ENCODE peak calls at places on chromosomes 7 and 10, in five cellular contexts. One of them, this sample, is unnamed.

GRCh38 chr7:159088016-159088865 is 56.4 kb downstream of the VIPR2 start:
- DNase-seq in HuH-7.5: no peak
- DNase-seq in heart left ventricle: no peak
- DNase-seq in T-helper 2 cell: no peak
- DNase-seq in fibroblast of lung: no peak
- DNase-seq in this sample: no peak

GRCh38 chr10:43075612-43076003 is 1.3 kb upstream of the RET start:
- DNase-seq in HuH-7.5: peak
- DNase-seq in heart left ventricle: no peak
- DNase-seq in T-helper 2 cell: no peak
- DNase-seq in fibroblast of lung: no peak
- DNase-seq in this sample: no peak

GRCh38 chr7:130024390-130024789 is 26.8 kb downstream of the ZC3HC1 start:
- DNase-seq in HuH-7.5: no peak
- DNase-seq in heart left ventricle: no peak
- DNase-seq in T-helper 2 cell: no peak
- DNase-seq in fibroblast of lung: no peak
- DNase-seq in this sample: no peak

GRCh38 chr10:129971381-129972144 is 7.5 kb upstream of the EBF3 start:
- DNase-seq in HuH-7.5: peak
- DNase-seq in heart left ventricle: no peak
- DNase-seq in T-helper 2 cell: no peak
- DNase-seq in fibroblast of lung: peak
- DNase-seq in this sample: peak

GRCh38 chr10:96720422-96721206 is at the start of gene PIK3AP1:
- DNase-seq in HuH-7.5: peak
- DNase-seq in heart left ventricle: peak
- DNase-seq in T-helper 2 cell: peak
- DNase-seq in fibroblast of lung: no peak
- DNase-seq in this sample: no peak

GRCh38 chr7:44882899-44883298 is 2.4 kb downstream of the PURB start:
- DNase-seq in HuH-7.5: no peak
- DNase-seq in heart left ventricle: no peak
- DNase-seq in T-helper 2 cell: no peak
- DNase-seq in fibroblast of lung: no peak
- DNase-seq in this sample: no peak

GRCh38 chr10:43574035-43574892 is at the start of gene ZNF239:
- DNase-seq in HuH-7.5: peak
- DNase-seq in heart left ventricle: peak
- DNase-seq in T-helper 2 cell: peak
- DNase-seq in fibroblast of lung: peak
- DNase-seq in this sample: peak

GRCh38 chr7:41501466-41501865 is 201.4 kb downstream of the INHBA start:
- DNase-seq in HuH-7.5: no peak
- DNase-seq in heart left ventricle: no peak
- DNase-seq in T-helper 2 cell: no peak
- DNase-seq in fibroblast of lung: no peak
- DNase-seq in this sample: no peak

GRCh38 chr10:5583525-5584175 is 58.9 kb downstream of the CALML3 start:
- DNase-seq in HuH-7.5: no peak
- DNase-seq in heart left ventricle: peak
- DNase-seq in T-helper 2 cell: no peak
- DNase-seq in fibroblast of lung: no peak
- DNase-seq in this sample: peak

GRCh38 chr10:13087986-13088618 is 11.9 kb upstream of the OPTN start:
- DNase-seq in HuH-7.5: no peak
- DNase-seq in heart left ventricle: no peak
- DNase-seq in T-helper 2 cell: no peak
- DNase-seq in fibroblast of lung: peak
- DNase-seq in this sample: no peak

GRCh38 chr7:151429555-151430331 is 10.2 kb downstream of the CRYGN start:
- DNase-seq in HuH-7.5: no peak
- DNase-seq in heart left ventricle: no peak
- DNase-seq in T-helper 2 cell: peak
- DNase-seq in fibroblast of lung: no peak
- DNase-seq in this sample: no peak

GRCh38 chr10:96587255-96588059 is 645 bp upstream of the TM9SF3 start:
- DNase-seq in HuH-7.5: no peak
- DNase-seq in heart left ventricle: no peak
- DNase-seq in T-helper 2 cell: peak
- DNase-seq in fibroblast of lung: peak
- DNase-seq in this sample: peak

GRCh38 chr7:106139253-106140251 is 27.4 kb upstream of the SYPL1 start:
- DNase-seq in HuH-7.5: no peak
- DNase-seq in heart left ventricle: peak
- DNase-seq in T-helper 2 cell: no peak
- DNase-seq in fibroblast of lung: peak
- DNase-seq in this sample: peak

GRCh38 chr7:76294344-76295024 is 8.0 kb upstream of the HSPB1 start:
- DNase-seq in HuH-7.5: no peak
- DNase-seq in heart left ventricle: peak
- DNase-seq in T-helper 2 cell: no peak
- DNase-seq in fibroblast of lung: peak
- DNase-seq in this sample: peak

This sample was measured in NCI-H187.